ENCODE peak calls at places on chromosome 17, in four cellular contexts. M, J, A and N are unnamed samples.

GRCh38 chr17:82396601-82397435 is 21.3 kb upstream of the HEXD start:
- DNase-seq in M (no peak), J (peak), A (no peak), N (no peak)

GRCh38 chr17:10579270-10579669 is 29.8 kb upstream of the MYH2 start:
- DNase-seq in M (no peak), J (no peak), A (no peak), N (no peak)

GRCh38 chr17:56481654-56482053 is 111.8 kb upstream of the NOG start:
- DNase-seq in M (no peak), J (no peak), A (no peak), N (no peak)

GRCh38 chr17:51435171-51435552 is 174.8 kb downstream of the UTP18 start:
- DNase-seq in M (no peak), J (no peak), A (no peak), N (no peak)

GRCh38 chr17:39700148-39700987 is 504 bp downstream of the ERBB2 start:
- DNase-seq in M (no peak), J (peak), A (no peak), N (no peak)

GRCh38 chr17:38879878-38880727 is 10.2 kb downstream of the LASP1 start:
- DNase-seq in M (no peak), J (peak), A (no peak), N (no peak)

GRCh38 chr17:45282683-45283644 is 21.1 kb upstream of the SPATA32 start:
- DNase-seq in M (no peak), J (no peak), A (peak), N (no peak)

GRCh38 chr17:81740395-81740961 is 28.4 kb downstream of the SLC25A10 start:
- DNase-seq in M (no peak), J (no peak), A (no peak), N (no peak)

GRCh38 chr17:50072925-50073324 is 17.0 kb downstream of the ITGA3 start:
- DNase-seq in M (no peak), J (no peak), A (no peak), N (no peak)

GRCh38 chr17:78873519-78874340 is 29.3 kb downstream of the CEP295NL start:
- DNase-seq in M (peak), J (peak), A (peak), N (peak)

GRCh38 chr17:77746391-77746790 is 212.1 kb upstream of the TNRC6C start:
- DNase-seq in M (no peak), J (no peak), A (no peak), N (no peak)

GRCh38 chr17:49875690-49876089 is 27.8 kb upstream of the TAC4 start:
- DNase-seq in M (no peak), J (no peak), A (no peak), N (no peak)

GRCh38 chr17:1179635-1180433 is at the start of gene ABR:
- DNase-seq in M (no peak), J (peak), A (no peak), N (no peak)

GRCh38 chr17:66330646-66331037 is 28.2 kb downstream of the PRKCA start:
- DNase-seq in M (no peak), J (no peak), A (no peak), N (no peak)

GRCh38 chr17:63041722-63042121 is 75.7 kb downstream of the TANC2 start:
- DNase-seq in M (peak), J (no peak), A (no peak), N (no peak)

GRCh38 chr17:7763919-7764318 is 46.4 kb downstream of the DNAH2 start:
- DNase-seq in M (no peak), J (no peak), A (no peak), N (no peak)

GRCh38 chr17:72602517-72603345 is 481.9 kb downstream of the SOX9 start:
- DNase-seq in M (peak), J (peak), A (no peak), N (no peak)

GRCh38 chr17:81511800-81512559 is 619 bp downstream of the ACTG1 start:
- DNase-seq in M (no peak), J (no peak), A (no peak), N (no peak)